ENCODE peak calls at places on chromosomes 6 and 20, in nine cellular contexts. One of them, this sample, is unnamed.

GRCh38 chr6:41237128-41237527 is 9.0 kb downstream of the TREML4 start:
- DNase-seq in lung: no peak
- DNase-seq in stimulated activated CD4-positive, alpha-beta T cell treated with anti-CD3 and anti-CD28 coated beads, Interleukin-4, amount 100 ng/mL, for 1 hour: no peak
- DNase-seq in GM23248: no peak
- DNase-seq in NCI-H2171: no peak
- DNase-seq in A549: no peak
- DNase-seq in NCI-H69: no peak
- DNase-seq in choroid plexus epithelial cell: no peak
- DNase-seq in spleen: no peak
- DNase-seq in this sample: no peak

GRCh38 chr6:137892271-137892708 is 25.2 kb downstream of the TNFAIP3 start:
- DNase-seq in choroid plexus epithelial cell: peak
- DNase-seq in NCI-H69: no peak
- DNase-seq in spleen: no peak
- DNase-seq in NCI-H2171: no peak
- DNase-seq in GM23248: peak
- DNase-seq in A549: no peak
- DNase-seq in stimulated activated CD4-positive, alpha-beta T cell treated with anti-CD3 and anti-CD28 coated beads, Interleukin-4, amount 100 ng/mL, for 1 hour: no peak
- DNase-seq in lung: no peak
- DNase-seq in this sample: no peak

GRCh38 chr6:33566182-33567084 is 13.6 kb downstream of the BAK1 start:
- DNase-seq in NCI-H69: no peak
- DNase-seq in stimulated activated CD4-positive, alpha-beta T cell treated with anti-CD3 and anti-CD28 coated beads, Interleukin-4, amount 100 ng/mL, for 1 hour: no peak
- DNase-seq in NCI-H2171: no peak
- DNase-seq in lung: no peak
- DNase-seq in choroid plexus epithelial cell: no peak
- DNase-seq in spleen: no peak
- DNase-seq in GM23248: peak
- DNase-seq in A549: no peak
- DNase-seq in this sample: no peak

GRCh38 chr20:51631011-51631950 is 88.8 kb upstream of the NFATC2 start:
- DNase-seq in NCI-H2171: no peak
- DNase-seq in GM23248: peak
- DNase-seq in lung: peak
- DNase-seq in NCI-H69: no peak
- DNase-seq in stimulated activated CD4-positive, alpha-beta T cell treated with anti-CD3 and anti-CD28 coated beads, Interleukin-4, amount 100 ng/mL, for 1 hour: no peak
- DNase-seq in choroid plexus epithelial cell: peak
- DNase-seq in A549: peak
- DNase-seq in spleen: no peak
- DNase-seq in this sample: peak

GRCh38 chr6:44381739-44382138 is 5.8 kb upstream of the CDC5L start:
- DNase-seq in choroid plexus epithelial cell: peak
- DNase-seq in lung: peak
- DNase-seq in NCI-H2171: no peak
- DNase-seq in NCI-H69: no peak
- DNase-seq in GM23248: no peak
- DNase-seq in stimulated activated CD4-positive, alpha-beta T cell treated with anti-CD3 and anti-CD28 coated beads, Interleukin-4, amount 100 ng/mL, for 1 hour: no peak
- DNase-seq in A549: no peak
- DNase-seq in spleen: no peak
- DNase-seq in this sample: no peak

GRCh38 chr20:51624157-51624731 is 81.7 kb upstream of the NFATC2 start:
- DNase-seq in choroid plexus epithelial cell: peak
- DNase-seq in A549: peak
- DNase-seq in stimulated activated CD4-positive, alpha-beta T cell treated with anti-CD3 and anti-CD28 coated beads, Interleukin-4, amount 100 ng/mL, for 1 hour: peak
- DNase-seq in NCI-H2171: peak
- DNase-seq in NCI-H69: peak
- DNase-seq in GM23248: peak
- DNase-seq in spleen: peak
- DNase-seq in lung: peak
- DNase-seq in this sample: peak

GRCh38 chr6:14499804-14500203 is 382.2 kb downstream of the CD83 start:
- DNase-seq in NCI-H2171: peak
- DNase-seq in lung: no peak
- DNase-seq in spleen: no peak
- DNase-seq in NCI-H69: no peak
- DNase-seq in choroid plexus epithelial cell: peak
- DNase-seq in A549: no peak
- DNase-seq in GM23248: peak
- DNase-seq in stimulated activated CD4-positive, alpha-beta T cell treated with anti-CD3 and anti-CD28 coated beads, Interleukin-4, amount 100 ng/mL, for 1 hour: no peak
- DNase-seq in this sample: no peak

GRCh38 chr6:32983493-32983848 is 15.1 kb downstream of the BRD2 start:
- DNase-seq in NCI-H69: no peak
- DNase-seq in A549: no peak
- DNase-seq in stimulated activated CD4-positive, alpha-beta T cell treated with anti-CD3 and anti-CD28 coated beads, Interleukin-4, amount 100 ng/mL, for 1 hour: no peak
- DNase-seq in lung: no peak
- DNase-seq in spleen: no peak
- DNase-seq in choroid plexus epithelial cell: no peak
- DNase-seq in GM23248: no peak
- DNase-seq in NCI-H2171: no peak
- DNase-seq in this sample: no peak

GRCh38 chr20:61940491-61940890 is 125.2 kb downstream of the TAF4 start:
- DNase-seq in spleen: no peak
- DNase-seq in stimulated activated CD4-positive, alpha-beta T cell treated with anti-CD3 and anti-CD28 coated beads, Interleukin-4, amount 100 ng/mL, for 1 hour: no peak
- DNase-seq in GM23248: no peak
- DNase-seq in NCI-H69: peak
- DNase-seq in lung: no peak
- DNase-seq in A549: no peak
- DNase-seq in choroid plexus epithelial cell: no peak
- DNase-seq in NCI-H2171: peak
- DNase-seq in this sample: no peak

GRCh38 chr6:15351631-15352030 is 105.8 kb downstream of the JARID2 start:
- DNase-seq in A549: no peak
- DNase-seq in spleen: no peak
- DNase-seq in NCI-H69: no peak
- DNase-seq in NCI-H2171: no peak
- DNase-seq in choroid plexus epithelial cell: peak
- DNase-seq in lung: peak
- DNase-seq in stimulated activated CD4-positive, alpha-beta T cell treated with anti-CD3 and anti-CD28 coated beads, Interleukin-4, amount 100 ng/mL, for 1 hour: no peak
- DNase-seq in GM23248: peak
- DNase-seq in this sample: no peak

GRCh38 chr6:137148291-137149076 is 25.0 kb downstream of the IL22RA2 start:
- DNase-seq in A549: peak
- DNase-seq in NCI-H2171: no peak
- DNase-seq in GM23248: peak
- DNase-seq in lung: no peak
- DNase-seq in stimulated activated CD4-positive, alpha-beta T cell treated with anti-CD3 and anti-CD28 coated beads, Interleukin-4, amount 100 ng/mL, for 1 hour: no peak
- DNase-seq in NCI-H69: no peak
- DNase-seq in spleen: no peak
- DNase-seq in choroid plexus epithelial cell: peak
- DNase-seq in this sample: no peak

GRCh38 chr6:116444575-116444974 is 16.6 kb upstream of the CALHM6 start:
- DNase-seq in A549: no peak
- DNase-seq in GM23248: no peak
- DNase-seq in NCI-H2171: no peak
- DNase-seq in NCI-H69: no peak
- DNase-seq in lung: no peak
- DNase-seq in spleen: no peak
- DNase-seq in stimulated activated CD4-positive, alpha-beta T cell treated with anti-CD3 and anti-CD28 coated beads, Interleukin-4, amount 100 ng/mL, for 1 hour: no peak
- DNase-seq in choroid plexus epithelial cell: no peak
- DNase-seq in this sample: no peak

GRCh38 chr6:89932245-89932802 is 38.1 kb downstream of the GJA10 start:
- DNase-seq in choroid plexus epithelial cell: no peak
- DNase-seq in GM23248: no peak
- DNase-seq in spleen: no peak
- DNase-seq in NCI-H69: no peak
- DNase-seq in A549: no peak
- DNase-seq in lung: no peak
- DNase-seq in stimulated activated CD4-positive, alpha-beta T cell treated with anti-CD3 and anti-CD28 coated beads, Interleukin-4, amount 100 ng/mL, for 1 hour: no peak
- DNase-seq in NCI-H2171: no peak
- DNase-seq in this sample: no peak

GRCh38 chr6:157991067-157991432 is 9.4 kb downstream of the SYNJ2 start:
- DNase-seq in A549: no peak
- DNase-seq in NCI-H69: peak
- DNase-seq in stimulated activated CD4-positive, alpha-beta T cell treated with anti-CD3 and anti-CD28 coated beads, Interleukin-4, amount 100 ng/mL, for 1 hour: no peak
- DNase-seq in NCI-H2171: no peak
- DNase-seq in choroid plexus epithelial cell: no peak
- DNase-seq in GM23248: no peak
- DNase-seq in spleen: peak
- DNase-seq in lung: no peak
- DNase-seq in this sample: no peak

This sample was measured in activated naive CD8-positive, alpha-beta T cell treated with anti-CD3 and anti-CD28 coated beads for 36 hours.